ENCODE peak calls at places on chromosome 15, in six cellular contexts. One of them, this sample, is unnamed.
A peak's percentile ranks its signal among the peaks of the same experiment; 100 is the strongest.

GRCh38 chr15:27244047-27244446 is 273.1 kb downstream of the GABRG3 start:
- DNase-seq in cardiac muscle cell: no peak
- DNase-seq in transverse colon: no peak
- DNase-seq in colonic mucosa: no peak
- DNase-seq in progenitor cell of endocrine pancreas: no peak
- DNase-seq in tibial artery: no peak
- DNase-seq in this sample: no peak

GRCh38 chr15:81516461-81516860 is 142.4 kb upstream of the TMC3 start:
- DNase-seq in cardiac muscle cell: no peak
- DNase-seq in transverse colon: no peak
- DNase-seq in colonic mucosa: no peak
- DNase-seq in progenitor cell of endocrine pancreas: no peak
- DNase-seq in tibial artery: no peak
- DNase-seq in this sample: no peak

GRCh38 chr15:89116404-89116803 is 28.1 kb downstream of the ABHD2 start:
- DNase-seq in cardiac muscle cell: peak; percentile 53
- DNase-seq in transverse colon: no peak
- DNase-seq in colonic mucosa: no peak
- DNase-seq in progenitor cell of endocrine pancreas: no peak
- DNase-seq in tibial artery: no peak
- DNase-seq in this sample: no peak

GRCh38 chr15:48617619-48618018 is 27.9 kb downstream of the FBN1 start:
- DNase-seq in cardiac muscle cell: no peak
- DNase-seq in transverse colon: peak; percentile 18
- DNase-seq in colonic mucosa: peak; percentile 28
- DNase-seq in progenitor cell of endocrine pancreas: no peak
- DNase-seq in tibial artery: peak; percentile 48
- DNase-seq in this sample: no peak

GRCh38 chr15:74420193-74420905 is 13.4 kb downstream of the SEMA7A start:
- DNase-seq in cardiac muscle cell: no peak
- DNase-seq in transverse colon: no peak
- DNase-seq in colonic mucosa: no peak
- DNase-seq in progenitor cell of endocrine pancreas: no peak
- DNase-seq in tibial artery: no peak
- DNase-seq in this sample: peak; percentile 67

GRCh38 chr15:45387379-45388007 is 9.1 kb upstream of the GATM start:
- DNase-seq in cardiac muscle cell: no peak
- DNase-seq in transverse colon: no peak
- DNase-seq in colonic mucosa: no peak
- DNase-seq in progenitor cell of endocrine pancreas: no peak
- DNase-seq in tibial artery: no peak
- DNase-seq in this sample: no peak

GRCh38 chr15:34850121-34850520 is 54.8 kb upstream of the ACTC1 start:
- DNase-seq in cardiac muscle cell: no peak
- DNase-seq in transverse colon: no peak
- DNase-seq in colonic mucosa: no peak
- DNase-seq in progenitor cell of endocrine pancreas: no peak
- DNase-seq in tibial artery: no peak
- DNase-seq in this sample: no peak

GRCh38 chr15:42608110-42608531 is 32.7 kb downstream of the STARD9 start:
- DNase-seq in cardiac muscle cell: peak; percentile 22
- DNase-seq in transverse colon: peak; percentile 22
- DNase-seq in colonic mucosa: no peak
- DNase-seq in progenitor cell of endocrine pancreas: no peak
- DNase-seq in tibial artery: no peak
- DNase-seq in this sample: no peak

GRCh38 chr15:81813215-81813614 is 232.6 kb downstream of the MEX3B start:
- DNase-seq in cardiac muscle cell: no peak
- DNase-seq in transverse colon: no peak
- DNase-seq in colonic mucosa: no peak
- DNase-seq in progenitor cell of endocrine pancreas: no peak
- DNase-seq in tibial artery: no peak
- DNase-seq in this sample: no peak

GRCh38 chr15:90960316-90961091 is 5.8 kb downstream of the RCCD1 start:
- DNase-seq in cardiac muscle cell: no peak
- DNase-seq in transverse colon: no peak
- DNase-seq in colonic mucosa: no peak
- DNase-seq in progenitor cell of endocrine pancreas: no peak
- DNase-seq in tibial artery: no peak
- DNase-seq in this sample: no peak

GRCh38 chr15:52567886-52568568 is 803 bp downstream of the ARPP19 start:
- DNase-seq in cardiac muscle cell: no peak
- DNase-seq in transverse colon: peak; percentile 61
- DNase-seq in colonic mucosa: peak; percentile 67
- DNase-seq in progenitor cell of endocrine pancreas: peak; percentile 21
- DNase-seq in tibial artery: no peak
- DNase-seq in this sample: peak; percentile 43

GRCh38 chr15:73941044-73941443 is 14.8 kb downstream of the LOXL1 start:
- DNase-seq in cardiac muscle cell: no peak
- DNase-seq in transverse colon: no peak
- DNase-seq in colonic mucosa: no peak
- DNase-seq in progenitor cell of endocrine pancreas: no peak
- DNase-seq in tibial artery: no peak
- DNase-seq in this sample: no peak

GRCh38 chr15:77160562-77161481 is 89.9 kb upstream of the TSPAN3 start:
- DNase-seq in cardiac muscle cell: no peak
- DNase-seq in transverse colon: peak; percentile 53
- DNase-seq in colonic mucosa: peak; percentile 82
- DNase-seq in progenitor cell of endocrine pancreas: no peak
- DNase-seq in tibial artery: no peak
- DNase-seq in this sample: peak; percentile 77

GRCh38 chr15:74523982-74524381 is 17.0 kb upstream of the ARID3B start:
- DNase-seq in cardiac muscle cell: no peak
- DNase-seq in transverse colon: no peak
- DNase-seq in colonic mucosa: no peak
- DNase-seq in progenitor cell of endocrine pancreas: no peak
- DNase-seq in tibial artery: no peak
- DNase-seq in this sample: no peak

GRCh38 chr15:97708252-97708651 is 252.3 kb upstream of the ARRDC4 start:
- DNase-seq in cardiac muscle cell: no peak
- DNase-seq in transverse colon: no peak
- DNase-seq in colonic mucosa: no peak
- DNase-seq in progenitor cell of endocrine pancreas: no peak
- DNase-seq in tibial artery: no peak
- DNase-seq in this sample: no peak

GRCh38 chr15:57218826-57219576 is 157.3 kb upstream of the CGNL1 start:
- DNase-seq in cardiac muscle cell: peak; percentile 44
- DNase-seq in transverse colon: no peak
- DNase-seq in colonic mucosa: no peak
- DNase-seq in progenitor cell of endocrine pancreas: no peak
- DNase-seq in tibial artery: no peak
- DNase-seq in this sample: no peak

GRCh38 chr15:81091889-81092558 is 42.0 kb upstream of the CFAP161 start:
- DNase-seq in cardiac muscle cell: peak; percentile 83
- DNase-seq in transverse colon: no peak
- DNase-seq in colonic mucosa: no peak
- DNase-seq in progenitor cell of endocrine pancreas: no peak
- DNase-seq in tibial artery: no peak
- DNase-seq in this sample: no peak

GRCh38 chr15:89664951-89665350 is 9.7 kb upstream of the KIF7 start:
- DNase-seq in cardiac muscle cell: no peak
- DNase-seq in transverse colon: no peak
- DNase-seq in colonic mucosa: no peak
- DNase-seq in progenitor cell of endocrine pancreas: no peak
- DNase-seq in tibial artery: no peak
- DNase-seq in this sample: no peak

GRCh38 chr15:98881526-98882517 is 125.8 kb downstream of the PGPEP1L start:
- DNase-seq in cardiac muscle cell: peak; percentile 48
- DNase-seq in transverse colon: no peak
- DNase-seq in colonic mucosa: no peak
- DNase-seq in progenitor cell of endocrine pancreas: no peak
- DNase-seq in tibial artery: no peak
- DNase-seq in this sample: no peak

GRCh38 chr15:31298707-31299172 is 27.9 kb upstream of the KLF13 start:
- DNase-seq in cardiac muscle cell: no peak
- DNase-seq in transverse colon: no peak
- DNase-seq in colonic mucosa: no peak
- DNase-seq in progenitor cell of endocrine pancreas: no peak
- DNase-seq in tibial artery: no peak
- DNase-seq in this sample: no peak

GRCh38 chr15:39887832-39888231 is 32.2 kb downstream of the GPR176 start:
- DNase-seq in cardiac muscle cell: peak; percentile 13
- DNase-seq in transverse colon: peak; percentile 46
- DNase-seq in colonic mucosa: peak; percentile 70
- DNase-seq in progenitor cell of endocrine pancreas: no peak
- DNase-seq in tibial artery: peak; percentile 41
- DNase-seq in this sample: peak; percentile 10

GRCh38 chr15:83559310-83559966 is 94.5 kb upstream of the ADAMTSL3 start:
- DNase-seq in cardiac muscle cell: peak; percentile 76
- DNase-seq in transverse colon: peak; percentile 30
- DNase-seq in colonic mucosa: peak; percentile 46
- DNase-seq in progenitor cell of endocrine pancreas: peak; percentile 55
- DNase-seq in tibial artery: peak; percentile 41
- DNase-seq in this sample: peak; percentile 72

GRCh38 chr15:52394020-52394608 is 98.5 kb upstream of the MYO5C start:
- DNase-seq in cardiac muscle cell: peak; percentile 2
- DNase-seq in transverse colon: no peak
- DNase-seq in colonic mucosa: no peak
- DNase-seq in progenitor cell of endocrine pancreas: no peak
- DNase-seq in tibial artery: no peak
- DNase-seq in this sample: no peak

GRCh38 chr15:71743861-71744382 is 66.4 kb upstream of the NR2E3 start:
- DNase-seq in cardiac muscle cell: peak; percentile 70
- DNase-seq in transverse colon: peak; percentile 67
- DNase-seq in colonic mucosa: peak; percentile 73
- DNase-seq in progenitor cell of endocrine pancreas: peak; percentile 34
- DNase-seq in tibial artery: peak; percentile 62
- DNase-seq in this sample: peak; percentile 77
- TF ChIP-seq CTCF in cardiac muscle cell: peak; percentile 66
- TF ChIP-seq CTCF in transverse colon: peak; percentile 75
- TF ChIP-seq CTCF in colonic mucosa: peak; percentile 71
- TF ChIP-seq CTCF in progenitor cell of endocrine pancreas: peak; percentile 76
- TF ChIP-seq CTCF in tibial artery: peak; percentile 63
- TF ChIP-seq CTCF in this sample: peak; percentile 61

GRCh38 chr15:38678291-38678690 is 113.7 kb upstream of the RASGRP1 start:
- DNase-seq in cardiac muscle cell: no peak
- DNase-seq in transverse colon: no peak
- DNase-seq in colonic mucosa: no peak
- DNase-seq in progenitor cell of endocrine pancreas: no peak
- DNase-seq in tibial artery: no peak
- DNase-seq in this sample: no peak
- TF ChIP-seq CTCF in cardiac muscle cell: no peak
- TF ChIP-seq CTCF in transverse colon: no peak
- TF ChIP-seq CTCF in colonic mucosa: no peak
- TF ChIP-seq CTCF in progenitor cell of endocrine pancreas: no peak
- TF ChIP-seq CTCF in tibial artery: no peak
- TF ChIP-seq CTCF in this sample: no peak

DNA sequence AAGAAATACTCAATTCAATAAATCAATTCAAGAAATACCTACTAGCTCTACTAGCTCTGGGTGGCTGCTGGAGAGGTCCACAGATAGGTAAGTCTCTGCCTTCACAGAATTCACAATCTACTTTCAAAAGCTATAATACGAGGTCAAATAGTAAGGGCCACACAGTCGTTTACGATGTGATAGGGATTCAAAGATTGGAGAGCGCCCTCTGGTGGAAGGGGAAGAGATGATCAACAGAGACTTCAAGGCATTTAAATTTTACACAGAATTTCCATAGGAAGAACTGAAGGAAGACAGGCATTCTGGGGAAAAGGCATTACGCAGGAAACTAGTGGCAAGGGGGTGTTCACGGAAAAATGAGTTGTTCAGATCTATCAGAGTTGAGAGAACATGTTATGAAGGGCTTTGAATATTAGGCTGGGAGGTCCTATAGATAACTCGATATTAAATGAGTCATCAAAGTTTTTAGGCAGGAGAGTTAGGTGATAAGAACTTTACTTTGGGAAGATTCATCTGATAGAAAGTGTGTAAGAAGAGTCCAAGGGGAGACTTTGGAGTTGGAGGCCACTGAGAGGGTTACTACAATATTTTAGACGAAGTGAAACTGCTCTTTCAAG is 128.8 kb downstream of the FRMD5 start:
- DNase-seq in cardiac muscle cell: peak; percentile 89
- DNase-seq in transverse colon: peak; percentile 65
- DNase-seq in colonic mucosa: peak; percentile 72
- DNase-seq in progenitor cell of endocrine pancreas: no peak
- DNase-seq in tibial artery: no peak
- DNase-seq in this sample: peak; percentile 61
- TF ChIP-seq CTCF in cardiac muscle cell: peak; percentile 72
- TF ChIP-seq CTCF in transverse colon: peak; percentile 75
- TF ChIP-seq CTCF in colonic mucosa: peak; percentile 60
- TF ChIP-seq CTCF in progenitor cell of endocrine pancreas: peak; percentile 57
- TF ChIP-seq CTCF in tibial artery: peak; percentile 39
- TF ChIP-seq CTCF in this sample: peak; percentile 36

GRCh38 chr15:69979269-69979668 is 118.4 kb downstream of the TLE3 start:
- DNase-seq in cardiac muscle cell: peak; percentile 7
- DNase-seq in transverse colon: peak; percentile 54
- DNase-seq in colonic mucosa: no peak
- DNase-seq in progenitor cell of endocrine pancreas: no peak
- DNase-seq in tibial artery: no peak
- DNase-seq in this sample: peak; percentile 57
- TF ChIP-seq CTCF in cardiac muscle cell: no peak
- TF ChIP-seq CTCF in transverse colon: no peak
- TF ChIP-seq CTCF in colonic mucosa: peak; percentile 28
- TF ChIP-seq CTCF in progenitor cell of endocrine pancreas: no peak
- TF ChIP-seq CTCF in tibial artery: no peak
- TF ChIP-seq CTCF in this sample: no peak

GRCh38 chr15:85706779-85707518 is 87.8 kb downstream of the KLHL25 start:
- DNase-seq in cardiac muscle cell: no peak
- DNase-seq in transverse colon: peak; percentile 23
- DNase-seq in colonic mucosa: peak; percentile 45
- DNase-seq in progenitor cell of endocrine pancreas: no peak
- DNase-seq in tibial artery: no peak
- DNase-seq in this sample: no peak

GRCh38 chr15:85707519-85708338 is 87.0 kb downstream of the KLHL25 start:
- DNase-seq in cardiac muscle cell: peak; percentile 76
- DNase-seq in transverse colon: no peak
- DNase-seq in colonic mucosa: peak; percentile 52
- DNase-seq in progenitor cell of endocrine pancreas: no peak
- DNase-seq in tibial artery: no peak
- DNase-seq in this sample: no peak

GRCh38 chr15:85710340-85710842 is 84.3 kb downstream of the KLHL25 start:
- DNase-seq in cardiac muscle cell: no peak
- DNase-seq in transverse colon: no peak
- DNase-seq in colonic mucosa: no peak
- DNase-seq in progenitor cell of endocrine pancreas: no peak
- DNase-seq in tibial artery: no peak
- DNase-seq in this sample: no peak

GRCh38 chr15:85708402-85708932 is 86.3 kb downstream of the KLHL25 start:
- DNase-seq in cardiac muscle cell: peak; percentile 89
- DNase-seq in transverse colon: no peak
- DNase-seq in colonic mucosa: peak; percentile 50
- DNase-seq in progenitor cell of endocrine pancreas: no peak
- DNase-seq in tibial artery: no peak
- DNase-seq in this sample: no peak

GRCh38 chr15:85709250-85709649 is 85.5 kb downstream of the KLHL25 start:
- DNase-seq in cardiac muscle cell: no peak
- DNase-seq in transverse colon: no peak
- DNase-seq in colonic mucosa: peak; percentile 30
- DNase-seq in progenitor cell of endocrine pancreas: no peak
- DNase-seq in tibial artery: no peak
- DNase-seq in this sample: no peak
- TF ChIP-seq CTCF in cardiac muscle cell: no peak
- TF ChIP-seq CTCF in transverse colon: no peak
- TF ChIP-seq CTCF in colonic mucosa: no peak
- TF ChIP-seq CTCF in progenitor cell of endocrine pancreas: no peak
- TF ChIP-seq CTCF in tibial artery: no peak
- TF ChIP-seq CTCF in this sample: no peak

This sample was measured in Calu3.